ENCODE peak calls at places on chromosomes 16 and 17, in four cellular contexts. I is HepG2, T is WTC11, R is K562. Y is an unnamed sample.
A peak's percentile ranks its signal among the peaks of the same experiment; 100 is the strongest.

GRCh38 chr16:10564591-10564990 is 15.8 kb downstream of the EMP2 start:
- DNase-seq in I (no peak), T (no peak), R (no peak), Y (no peak)

GRCh38 chr16:67248401-67249177 is at the start of gene SLC9A5:
- DNase-seq in I (no peak), T (peak; percentile 53), R (peak; percentile 41), Y (peak; percentile 46)

GRCh38 chr16:58031016-58031800 is 5.7 kb downstream of the MMP15 start:
- DNase-seq in I (no peak), T (no peak), R (no peak), Y (no peak)

GRCh38 chr17:39139137-39139516 is 12.3 kb downstream of the PLXDC1 start:
- DNase-seq in I (no peak), T (no peak), R (no peak), Y (no peak)

GRCh38 chr17:31318298-31319190 is 2.9 kb downstream of the EVI2A start:
- DNase-seq in I (no peak), T (no peak), R (peak; percentile 33), Y (no peak)

GRCh38 chr16:12002447-12003006 is 26.0 kb downstream of the SNX29 start:
- DNase-seq in I (no peak), T (no peak), R (peak; percentile 73), Y (no peak)

GRCh38 chr17:33474789-33475188 is 181.7 kb upstream of the ASIC2 start:
- DNase-seq in I (no peak), T (no peak), R (peak; percentile 85), Y (no peak)

GRCh38 chr17:34603974-34604373 is 24.6 kb downstream of the TMEM132E start:
- DNase-seq in I (no peak), T (no peak), R (no peak), Y (no peak)

GRCh38 chr17:13749566-13750235 is 148.0 kb upstream of the HS3ST3A1 start:
- DNase-seq in I (no peak), T (no peak), R (peak; percentile 3), Y (no peak)

GRCh38 chr16:52785653-52786052 is 238.7 kb upstream of the TOX3 start:
- DNase-seq in I (no peak), T (no peak), R (no peak), Y (no peak)
- TF ChIP-seq ELF4 in I (no peak), T (no peak), R (no peak), Y (no peak)

DNA sequence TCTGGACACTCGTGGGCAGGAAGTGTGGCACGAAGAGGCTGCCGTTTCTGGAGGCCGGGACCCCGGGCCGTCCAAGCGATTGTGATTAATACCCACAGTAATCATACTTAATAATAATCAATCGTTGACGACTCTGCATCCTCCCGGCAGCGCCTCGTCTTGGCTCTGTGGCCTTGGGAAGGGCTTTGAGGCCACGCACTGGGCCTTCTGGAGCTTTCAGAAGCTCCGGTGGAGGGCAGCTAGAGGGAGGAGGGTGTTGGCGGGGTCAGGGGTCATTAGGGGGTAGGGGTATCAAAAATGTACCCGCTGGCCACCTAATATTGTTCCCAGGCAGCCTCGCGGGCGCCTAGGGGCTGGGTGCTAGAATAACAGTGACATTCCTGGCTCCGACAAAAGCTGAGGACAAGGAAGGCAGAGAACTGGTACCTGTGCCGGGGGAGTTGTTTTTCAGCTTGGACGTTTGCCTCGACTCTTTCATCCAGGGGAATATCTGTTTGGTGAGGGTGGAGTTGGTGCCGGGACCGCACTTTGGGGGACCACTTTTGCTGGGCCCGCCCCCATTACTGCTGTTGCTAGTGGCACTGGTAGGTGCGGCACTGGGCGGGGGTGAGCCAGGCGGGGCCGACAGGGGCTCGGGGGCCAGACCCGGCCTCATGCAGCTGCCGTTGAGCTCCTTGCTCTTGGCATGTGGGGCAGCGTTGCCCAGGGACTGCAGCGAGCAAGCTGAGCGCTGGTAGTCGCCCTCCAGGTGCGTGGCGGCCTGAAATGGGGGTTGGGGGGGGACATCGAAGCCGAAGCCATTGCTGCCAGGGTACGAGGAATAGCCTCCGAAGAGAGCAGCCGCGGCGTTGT is 6.9 kb upstream of the HOXB2 start:
- DNase-seq in I (no peak), T (no peak), R (no peak), Y (no peak)
- TF ChIP-seq ELF4 in I (no peak), T (no peak), R (no peak), Y (no peak)

DNA sequence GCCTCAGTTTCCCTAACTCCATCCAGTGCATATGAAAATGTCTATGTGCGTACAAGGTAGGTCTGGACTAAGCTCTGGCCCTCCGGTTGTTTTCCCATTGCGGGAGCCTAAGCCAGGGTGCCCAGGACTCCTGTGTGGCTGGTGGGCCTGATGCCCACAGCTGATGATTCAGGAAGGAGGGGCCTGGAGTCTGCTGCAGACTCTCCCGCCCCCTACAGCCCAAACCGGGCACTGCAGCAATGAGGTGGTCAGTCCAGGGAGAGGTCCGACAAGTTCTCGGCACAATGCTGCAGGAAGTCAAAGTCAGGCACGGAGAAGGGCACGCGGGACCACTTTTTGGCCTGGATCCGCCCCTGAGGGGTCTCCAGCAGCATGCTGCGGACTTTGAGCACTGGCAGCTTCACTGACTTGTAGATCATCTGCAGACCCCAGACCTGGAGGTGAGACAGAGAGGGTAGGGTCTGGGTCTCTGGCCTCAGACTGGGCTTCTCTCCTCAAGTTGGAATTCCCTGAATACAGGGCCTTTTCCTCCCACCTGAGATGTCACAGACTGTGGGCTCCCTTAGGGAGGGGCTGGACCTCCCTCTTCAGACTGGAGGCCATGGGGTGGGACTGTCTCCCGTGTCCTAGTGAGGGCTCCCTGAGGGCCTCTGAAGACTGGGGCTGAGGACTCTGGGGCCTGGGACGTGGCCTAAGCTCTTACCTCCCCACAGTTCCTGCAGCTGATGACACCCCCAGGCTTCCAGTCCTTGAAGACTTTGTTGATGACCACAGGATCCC is 3.4 kb upstream of the ZNF385C start:
- DNase-seq in I (peak; percentile 65), T (peak; percentile 97), R (peak; percentile 87), Y (peak; percentile 87)
- TF ChIP-seq ELF4 in I (no peak), T (no peak), R (no peak), Y (no peak)

GRCh38 chr17:28733346-28733745 is 4.8 kb downstream of the NEK8 start:
- DNase-seq in I (no peak), T (no peak), R (no peak), Y (no peak)

GRCh38 chr17:28734712-28735241 is 6.2 kb downstream of the NEK8 start:
- DNase-seq in I (no peak), T (no peak), R (no peak), Y (no peak)

GRCh38 chr17:28737316-28737715 is 6.5 kb upstream of the TRAF4 start:
- DNase-seq in I (no peak), T (no peak), R (no peak), Y (no peak)

GRCh38 chr17:28737770-28738679 is 5.8 kb upstream of the TRAF4 start:
- DNase-seq in I (no peak), T (no peak), R (no peak), Y (no peak)

DNA sequence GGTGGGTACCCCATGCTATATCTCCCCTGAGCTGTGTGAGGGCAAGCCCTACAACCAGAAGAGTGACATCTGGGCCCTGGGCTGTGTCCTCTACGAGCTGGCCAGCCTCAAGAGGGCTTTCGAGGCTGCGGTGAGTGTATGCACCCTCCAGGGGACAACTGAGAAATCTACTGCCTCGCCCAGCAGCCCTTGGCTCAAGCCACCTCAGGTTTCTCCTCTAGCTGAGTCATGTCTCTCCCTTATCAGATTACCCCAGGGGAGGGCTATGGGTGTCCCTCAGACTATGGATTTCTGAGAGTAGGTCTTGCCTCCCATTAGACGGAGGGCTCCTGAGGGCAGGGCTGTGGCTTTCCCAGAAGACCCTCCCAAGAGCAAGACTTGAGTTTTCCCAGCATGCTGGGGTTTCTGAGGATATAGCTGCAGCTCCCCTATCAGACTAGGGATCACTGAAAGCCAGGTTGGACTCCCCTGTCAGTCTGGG is 6.7 kb downstream of the NEK8 start:
- DNase-seq in I (no peak), T (no peak), R (peak; percentile 95), Y (no peak)
- TF ChIP-seq ELF4 in I (no peak), T (no peak), R (peak; percentile 58), Y (no peak)

Y was measured in HEK293T.